ENCODE peak calls at places on chromosomes 7 and 10, in four cellular contexts. L is activated CD4-positive, alpha-beta T cell treated with anti-CD3 and anti-CD28 coated beads for 24 hours; I is stimulated activated CD8-positive, alpha-beta memory T cell treated with anti-CD3 and anti-CD28 coated beads, Interleukin-12 subunit alpha, Interleukin-12 subunit beta, amount 100 ng/mL, for 1 hour; H is RWPE1. D is an unnamed sample.

GRCh38 chr10:43682956-43683355 is 34.3 kb upstream of the ZNF32 start:
- DNase-seq in L (no peak), I (no peak), H (no peak), D (no peak)

GRCh38 chr10:94439275-94439861 is 37.0 kb downstream of the TBC1D12 start:
- DNase-seq in L (no peak), I (no peak), H (no peak), D (no peak)

GRCh38 chr10:23643396-23643795 is 204.5 kb downstream of the OTUD1 start:
- DNase-seq in L (no peak), I (no peak), H (no peak), D (no peak)

GRCh38 chr7:120981888-120982615 is 6.5 kb upstream of the CPED1 start:
- DNase-seq in L (no peak), I (no peak), H (no peak), D (no peak)

GRCh38 chr7:86939197-86939814 is 120.1 kb downstream of the ELAPOR2 start:
- DNase-seq in L (peak; percentile 62), I (no peak), H (peak; percentile 28), D (peak; percentile 29)

GRCh38 chr10:124641282-124642075 is 102.7 kb downstream of the FAM53B start:
- DNase-seq in L (no peak), I (peak; percentile 28), H (no peak), D (no peak)

GRCh38 chr7:142176901-142177300 is 65.4 kb downstream of the MGAM2 start:
- DNase-seq in L (no peak), I (no peak), H (no peak), D (no peak)

GRCh38 chr10:553233-553632 is 136.2 kb downstream of the DIP2C start:
- DNase-seq in L (no peak), I (no peak), H (no peak), D (no peak)

GRCh38 chr7:19294629-19295028 is 149.4 kb upstream of the FERD3L start:
- DNase-seq in L (no peak), I (no peak), H (no peak), D (no peak)

GRCh38 chr10:33257439-33257838 is 77.0 kb downstream of the NRP1 start:
- DNase-seq in L (no peak), I (no peak), H (no peak), D (no peak)

GRCh38 chr7:75716992-75717626 is 21.6 kb downstream of the HIP1 start:
- DNase-seq in L (no peak), I (no peak), H (peak; percentile 41), D (no peak)

GRCh38 chr10:76111986-76112825 is 680.8 kb downstream of the LRMDA start:
- DNase-seq in L (no peak), I (no peak), H (no peak), D (no peak)

GRCh38 chr10:77909755-77910375 is 16.7 kb downstream of the DLG5 start:
- DNase-seq in L (no peak), I (no peak), H (no peak), D (no peak)

GRCh38 chr10:29736325-29737208 is 101.8 kb upstream of the SVIL start:
- DNase-seq in L (no peak), I (no peak), H (peak; percentile 69), D (peak; percentile 33)

GRCh38 chr10:1255166-1255565 is 199.0 kb downstream of the WDR37 start:
- DNase-seq in L (no peak), I (no peak), H (no peak), D (no peak)

GRCh38 chr7:96995406-96996110 is 9.8 kb upstream of the DLX6 start:
- DNase-seq in L (no peak), I (no peak), H (no peak), D (no peak)

GRCh38 chr7:158239290-158239981 is 348.2 kb downstream of the PTPRN2 start:
- DNase-seq in L (no peak), I (no peak), H (no peak), D (no peak)

GRCh38 chr7:157392256-157393037 is 55.6 kb downstream of the DNAJB6 start:
- DNase-seq in L (no peak), I (no peak), H (no peak), D (no peak)

GRCh38 chr10:94630017-94630688 is 53.4 kb upstream of the CYP2C18 start:
- DNase-seq in L (no peak), I (no peak), H (peak; percentile 48), D (no peak)

GRCh38 chr7:76291346-76292205 is 10.9 kb upstream of the HSPB1 start:
- DNase-seq in L (peak; percentile 91), I (peak; percentile 79), H (peak; percentile 88), D (peak; percentile 94)

GRCh38 chr10:133454204-133454893 is 604 bp downstream of the SCART1 start:
- DNase-seq in L (no peak), I (no peak), H (no peak), D (no peak)

GRCh38 chr7:7554021-7554432 is 12.7 kb upstream of the MIOS start:
- DNase-seq in L (no peak), I (no peak), H (no peak), D (no peak)

GRCh38 chr7:1046722-1047679 is 2.7 kb downstream of the GPR146 start:
- DNase-seq in L (no peak), I (no peak), H (no peak), D (no peak)

GRCh38 chr7:41993173-41993867 is 243.7 kb downstream of the GLI3 start:
- DNase-seq in L (no peak), I (no peak), H (no peak), D (no peak)

GRCh38 chr7:38398725-38399321 is 125.4 kb upstream of the TARP start:
- DNase-seq in L (peak; percentile 38), I (peak; percentile 40), H (peak; percentile 36), D (peak; percentile 34)